ENCODE peak calls at places on chromosome 18, in ten cellular contexts. Z is COR-L47; N is SK-N-SH; J is mesenchymal stem cell; K is activated gamma-delta T cell treated with Interleukin-2 at 50 U/mL for 16 hours; H is SW480; X is BE2C; P is NCI-H1694 treated with DMSO at 0.1 percent for 48 hours; V is stimulated activated CD4-positive, alpha-beta T cell treated with anti-CD3 and anti-CD28 coated beads, Interleukin-4, amount 100 ng/mL, for 24 hours; Y is NCI-H460. L is an unnamed sample.

GRCh38 chr18:44182363-44182762 is 498.3 kb upstream of the SETBP1 start:
- DNase-seq in Z (no peak), N (no peak), J (no peak), K (no peak), H (no peak), X (no peak), P (no peak), V (no peak), Y (no peak), L (no peak)

GRCh38 chr18:35775887-35776286 is 194.3 kb downstream of the GALNT1 start:
- DNase-seq in Z (no peak), N (no peak), J (peak; percentile 20), K (no peak), H (no peak), X (no peak), P (no peak), V (no peak), Y (peak; percentile 7), L (no peak)

GRCh38 chr18:69233465-69234054 is 167.1 kb upstream of the DOK6 start:
- DNase-seq in Z (no peak), N (no peak), J (no peak), K (no peak), H (no peak), X (no peak), P (no peak), V (no peak), Y (no peak), L (no peak)

GRCh38 chr18:35962320-35962719 is 10.2 kb upstream of the RMP24 start:
- DNase-seq in Z (no peak), N (no peak), J (no peak), K (no peak), H (no peak), X (no peak), P (no peak), V (no peak), Y (no peak), L (no peak)

GRCh38 chr18:48719388-48719787 is 180.6 kb downstream of the CTIF start:
- DNase-seq in Z (no peak), N (no peak), J (no peak), K (no peak), H (no peak), X (no peak), P (no peak), V (no peak), Y (no peak), L (no peak)

GRCh38 chr18:79333046-79333445 is 62.7 kb upstream of the NFATC1 start:
- DNase-seq in Z (no peak), N (no peak), J (no peak), K (no peak), H (no peak), X (no peak), P (no peak), V (no peak), Y (no peak), L (no peak)

GRCh38 chr18:6199777-6200176 is 214.9 kb downstream of the L3MBTL4 start:
- DNase-seq in Z (no peak), N (no peak), J (no peak), K (no peak), H (no peak), X (no peak), P (no peak), V (no peak), Y (no peak), L (no peak)

GRCh38 chr18:12393998-12394397 is 13.7 kb upstream of the PRELID3A start:
- DNase-seq in Z (no peak), N (no peak), J (no peak), K (no peak), H (no peak), X (no peak), P (no peak), V (no peak), Y (no peak), L (peak; percentile 82)

GRCh38 chr18:28834889-28835288 is 658.0 kb upstream of the CDH2 start:
- DNase-seq in Z (no peak), N (no peak), J (peak; percentile 40), K (no peak), H (no peak), X (no peak), P (no peak), V (no peak), Y (no peak), L (no peak)

GRCh38 chr18:77105021-77105420 is 27.6 kb downstream of the MBP start:
- DNase-seq in Z (no peak), N (no peak), J (no peak), K (no peak), H (no peak), X (no peak), P (no peak), V (no peak), Y (no peak), L (no peak)

GRCh38 chr18:10453885-10454772 is at the start of gene APCDD1:
- DNase-seq in Z (peak; percentile 41), N (peak; percentile 88), J (peak; percentile 53), K (no peak), H (peak; percentile 92), X (no peak), P (peak; percentile 15), V (no peak), Y (no peak), L (peak; percentile 55)

GRCh38 chr18:58567453-58568196 is 61.3 kb downstream of the ALPK2 start:
- DNase-seq in Z (no peak), N (no peak), J (peak; percentile 53), K (no peak), H (no peak), X (no peak), P (no peak), V (no peak), Y (no peak), L (no peak)

GRCh38 chr18:30870466-30870865 is 172.1 kb downstream of the DSC3 start:
- DNase-seq in Z (no peak), N (no peak), J (no peak), K (no peak), H (no peak), X (no peak), P (no peak), V (no peak), Y (no peak), L (no peak)

GRCh38 chr18:49668583-49669290 is 106.9 kb downstream of the LIPG start:
- DNase-seq in Z (peak; percentile 74), N (no peak), J (peak; percentile 58), K (no peak), H (no peak), X (no peak), P (no peak), V (no peak), Y (no peak), L (no peak)

GRCh38 chr18:23538870-23539269 is 35.6 kb downstream of the RMC1 start:
- DNase-seq in Z (no peak), N (no peak), J (peak; percentile 43), K (no peak), H (no peak), X (no peak), P (no peak), V (no peak), Y (no peak), L (no peak)

GRCh38 chr18:76932026-76932819 is 109.9 kb downstream of the ZNF236 start:
- DNase-seq in Z (no peak), N (no peak), J (no peak), K (no peak), H (no peak), X (no peak), P (no peak), V (no peak), Y (no peak), L (no peak)

GRCh38 chr18:58991127-58991798 is 126.6 kb downstream of the ZNF532 start:
- DNase-seq in Z (no peak), N (no peak), J (no peak), K (no peak), H (peak; percentile 0), X (no peak), P (no peak), V (no peak), Y (no peak), L (no peak)

GRCh38 chr18:22467760-22468553 is 50.2 kb upstream of the CTAGE1 start:
- DNase-seq in Z (no peak), N (no peak), J (peak; percentile 98), K (no peak), H (peak; percentile 89), X (no peak), P (no peak), V (no peak), Y (peak; percentile 83), L (no peak)

GRCh38 chr18:10995576-10995975 is 153.8 kb downstream of the PIEZO2 start:
- DNase-seq in Z (no peak), N (no peak), J (no peak), K (no peak), H (no peak), X (no peak), P (no peak), V (no peak), Y (no peak), L (no peak)

GRCh38 chr18:79904357-79905147 is 46.9 kb downstream of the SLC66A2 start:
- DNase-seq in Z (no peak), N (peak; percentile 23), J (no peak), K (no peak), H (no peak), X (no peak), P (peak; percentile 84), V (no peak), Y (no peak), L (no peak)

GRCh38 chr18:27413495-27414401 is 228.6 kb upstream of the CHST9 start:
- DNase-seq in Z (no peak), N (no peak), J (peak; percentile 9), K (no peak), H (no peak), X (no peak), P (peak; percentile 10), V (no peak), Y (no peak), L (no peak)

GRCh38 chr18:47422524-47422923 is 171.1 kb upstream of the SKOR2 start:
- DNase-seq in Z (no peak), N (peak; percentile 39), J (no peak), K (no peak), H (no peak), X (peak; percentile 8), P (no peak), V (no peak), Y (no peak), L (no peak)

GRCh38 chr18:6728809-6729246 is 688 bp upstream of the ARHGAP28 start:
- DNase-seq in Z (no peak), N (no peak), J (no peak), K (no peak), H (no peak), X (no peak), P (no peak), V (no peak), Y (no peak), L (no peak)

GRCh38 chr18:54388203-54389142 is 30.8 kb downstream of the C18orf54 start:
- DNase-seq in Z (no peak), N (no peak), J (peak; percentile 82), K (peak; percentile 6), H (peak; percentile 72), X (peak; percentile 6), P (no peak), V (peak; percentile 23), Y (peak; percentile 62), L (peak; percentile 2)

GRCh38 chr18:52426041-52426440 is 86.0 kb downstream of the DCC start:
- DNase-seq in Z (peak; percentile 9), N (no peak), J (no peak), K (no peak), H (no peak), X (no peak), P (peak; percentile 6), V (no peak), Y (no peak), L (no peak)

GRCh38 chr18:67359868-67360838 is 156.4 kb downstream of the DSEL start:
- DNase-seq in Z (no peak), N (peak; percentile 20), J (peak; percentile 98), K (no peak), H (peak; percentile 59), X (peak; percentile 45), P (no peak), V (peak; percentile 56), Y (peak; percentile 69), L (no peak)

GRCh38 chr18:51833850-51834249 is 506.1 kb upstream of the DCC start:
- DNase-seq in Z (no peak), N (no peak), J (no peak), K (no peak), H (no peak), X (no peak), P (no peak), V (no peak), Y (no peak), L (no peak)

GRCh38 chr18:57466745-57467144 is 31.6 kb downstream of the ONECUT2 start:
- DNase-seq in Z (no peak), N (no peak), J (no peak), K (no peak), H (no peak), X (no peak), P (no peak), V (no peak), Y (no peak), L (no peak)